ENCODE peak calls at places on chromosomes 2 and 18, in four cellular contexts. One of them, this sample, is unnamed.

GRCh38 chr2:203804070-203804469 is 63.5 kb upstream of the CTLA4 start:
- DNase-seq in H54: peak
- DNase-seq in heart left ventricle: no peak
- DNase-seq in testis: no peak
- DNase-seq in this sample: no peak

GRCh38 chr2:107545066-107545465 is 281.6 kb upstream of the RGPD4 start:
- DNase-seq in H54: no peak
- DNase-seq in heart left ventricle: no peak
- DNase-seq in testis: no peak
- DNase-seq in this sample: no peak

GRCh38 chr2:128765822-128766221 is 447.2 kb upstream of the HS6ST1 start:
- DNase-seq in H54: no peak
- DNase-seq in heart left ventricle: no peak
- DNase-seq in testis: no peak
- DNase-seq in this sample: no peak

GRCh38 chr2:21891191-21891590 is 767.4 kb downstream of the TDRD15 start:
- DNase-seq in H54: no peak
- DNase-seq in heart left ventricle: no peak
- DNase-seq in testis: peak
- DNase-seq in this sample: no peak

GRCh38 chr18:39421319-39421718 is 1855.7 kb upstream of the CELF4 start:
- DNase-seq in H54: no peak
- DNase-seq in heart left ventricle: no peak
- DNase-seq in testis: no peak
- DNase-seq in this sample: no peak

GRCh38 chr2:158488442-158489216 is 31.9 kb downstream of the PKP4 start:
- DNase-seq in H54: no peak
- DNase-seq in heart left ventricle: no peak
- DNase-seq in testis: no peak
- DNase-seq in this sample: no peak

GRCh38 chr2:25480561-25480960 is 138.8 kb upstream of the DNMT3A start:
- DNase-seq in H54: no peak
- DNase-seq in heart left ventricle: no peak
- DNase-seq in testis: no peak
- DNase-seq in this sample: no peak

GRCh38 chr2:220001693-220002260 is 374.3 kb downstream of the SLC4A3 start:
- DNase-seq in H54: no peak
- DNase-seq in heart left ventricle: no peak
- DNase-seq in testis: no peak
- DNase-seq in this sample: no peak

GRCh38 chr2:219378167-219378851 is 9.4 kb downstream of the DNPEP start:
- DNase-seq in H54: no peak
- DNase-seq in heart left ventricle: no peak
- DNase-seq in testis: no peak
- DNase-seq in this sample: no peak

GRCh38 chr2:10917927-10918326 is 6.2 kb downstream of the KCNF1 start:
- DNase-seq in H54: no peak
- DNase-seq in heart left ventricle: no peak
- DNase-seq in testis: no peak
- DNase-seq in this sample: no peak

GRCh38 chr18:13003466-13003896 is 12.3 kb downstream of the CEP192 start:
- DNase-seq in H54: peak
- DNase-seq in heart left ventricle: peak
- DNase-seq in testis: peak
- DNase-seq in this sample: peak

GRCh38 chr2:52340185-52340584 is 1308.3 kb upstream of the NRXN1 start:
- DNase-seq in H54: no peak
- DNase-seq in heart left ventricle: no peak
- DNase-seq in testis: no peak
- DNase-seq in this sample: no peak

GRCh38 chr2:218734190-218734975 is 23.7 kb downstream of the TTLL4 start:
- DNase-seq in H54: no peak
- DNase-seq in heart left ventricle: no peak
- DNase-seq in testis: no peak
- DNase-seq in this sample: no peak

GRCh38 chr2:25041307-25041927 is 459 bp upstream of the EFR3B start:
- DNase-seq in H54: peak
- DNase-seq in heart left ventricle: peak
- DNase-seq in testis: peak
- DNase-seq in this sample: peak

GRCh38 chr2:66013456-66013855 is 421.5 kb upstream of the MEIS1 start:
- DNase-seq in H54: no peak
- DNase-seq in heart left ventricle: no peak
- DNase-seq in testis: no peak
- DNase-seq in this sample: peak

GRCh38 chr18:31268985-31269406 is 49.0 kb upstream of the DSG1 start:
- DNase-seq in H54: no peak
- DNase-seq in heart left ventricle: no peak
- DNase-seq in testis: no peak
- DNase-seq in this sample: no peak

GRCh38 chr2:158457092-158457825 is 507 bp downstream of the PKP4 start:
- DNase-seq in H54: peak
- DNase-seq in heart left ventricle: peak
- DNase-seq in testis: peak
- DNase-seq in this sample: peak

GRCh38 chr2:36408198-36408703 is 52.7 kb downstream of the CRIM1 start:
- DNase-seq in H54: no peak
- DNase-seq in heart left ventricle: peak
- DNase-seq in testis: no peak
- DNase-seq in this sample: no peak

GRCh38 chr2:172288603-172289002 is 138.8 kb upstream of the ITGA6 start:
- DNase-seq in H54: peak
- DNase-seq in heart left ventricle: no peak
- DNase-seq in testis: no peak
- DNase-seq in this sample: no peak

GRCh38 chr2:190950566-190950991 is 63.4 kb downstream of the STAT1 start:
- DNase-seq in H54: no peak
- DNase-seq in heart left ventricle: no peak
- DNase-seq in testis: no peak
- DNase-seq in this sample: no peak

GRCh38 chr18:35597758-35598157 is 16.2 kb downstream of the GALNT1 start:
- DNase-seq in H54: no peak
- DNase-seq in heart left ventricle: no peak
- DNase-seq in testis: no peak
- DNase-seq in this sample: no peak

GRCh38 chr18:36427369-36427768 is 129.9 kb downstream of the FHOD3 start:
- DNase-seq in H54: no peak
- DNase-seq in heart left ventricle: no peak
- DNase-seq in testis: no peak
- DNase-seq in this sample: no peak

GRCh38 chr2:20351555-20352229 is 1.0 kb upstream of the PUM2 start:
- DNase-seq in H54: no peak
- DNase-seq in heart left ventricle: no peak
- DNase-seq in testis: no peak
- DNase-seq in this sample: peak

GRCh38 chr2:53801547-53801946 is 14.7 kb downstream of the ERLEC1 start:
- DNase-seq in H54: no peak
- DNase-seq in heart left ventricle: no peak
- DNase-seq in testis: no peak
- DNase-seq in this sample: no peak

GRCh38 chr2:25310965-25311865 is 30.5 kb downstream of the DNMT3A start:
- DNase-seq in H54: no peak
- DNase-seq in heart left ventricle: peak
- DNase-seq in testis: no peak
- DNase-seq in this sample: peak

GRCh38 chr2:226888378-226888915 is 52.6 kb downstream of the RHBDD1 start:
- DNase-seq in H54: no peak
- DNase-seq in heart left ventricle: no peak
- DNase-seq in testis: no peak
- DNase-seq in this sample: no peak

GRCh38 chr18:60895181-60895580 is 438.0 kb upstream of the CDH20 start:
- DNase-seq in H54: no peak
- DNase-seq in heart left ventricle: no peak
- DNase-seq in testis: no peak
- DNase-seq in this sample: no peak

GRCh38 chr2:189298481-189298880 is 118.9 kb upstream of the COL5A2 start:
- DNase-seq in H54: no peak
- DNase-seq in heart left ventricle: no peak
- DNase-seq in testis: no peak
- DNase-seq in this sample: no peak

GRCh38 chr2:190318931-190319556 is 582 bp downstream of the HIBCH start:
- DNase-seq in H54: no peak
- DNase-seq in heart left ventricle: no peak
- DNase-seq in testis: peak
- DNase-seq in this sample: peak

GRCh38 chr2:172200495-172201085 is 97.9 kb upstream of the DLX2 start:
- DNase-seq in H54: no peak
- DNase-seq in heart left ventricle: no peak
- DNase-seq in testis: peak
- DNase-seq in this sample: peak

GRCh38 chr18:42446195-42446594 is 491.2 kb downstream of the PIK3C3 start:
- DNase-seq in H54: no peak
- DNase-seq in heart left ventricle: no peak
- DNase-seq in testis: no peak
- DNase-seq in this sample: no peak

GRCh38 chr2:234865040-234865439 is 86.8 kb upstream of the SH3BP4 start:
- DNase-seq in H54: no peak
- DNase-seq in heart left ventricle: no peak
- DNase-seq in testis: no peak
- DNase-seq in this sample: no peak

GRCh38 chr18:46346896-46347630 is 242.9 kb downstream of the HAUS1 start:
- DNase-seq in H54: no peak
- DNase-seq in heart left ventricle: no peak
- DNase-seq in testis: no peak
- DNase-seq in this sample: no peak

GRCh38 chr2:231133365-231134114 is 8.7 kb upstream of the HTR2B start:
- DNase-seq in H54: no peak
- DNase-seq in heart left ventricle: no peak
- DNase-seq in testis: no peak
- DNase-seq in this sample: no peak

GRCh38 chr2:3128786-3129185 is 248.8 kb downstream of the EIPR1 start:
- DNase-seq in H54: no peak
- DNase-seq in heart left ventricle: no peak
- DNase-seq in testis: no peak
- DNase-seq in this sample: no peak

GRCh38 chr2:10473121-10473756 is 25.1 kb upstream of the ODC1 start:
- DNase-seq in H54: no peak
- DNase-seq in heart left ventricle: no peak
- DNase-seq in testis: no peak
- DNase-seq in this sample: no peak

GRCh38 chr2:109172556-109173105 is 43.6 kb downstream of the SH3RF3 start:
- DNase-seq in H54: no peak
- DNase-seq in heart left ventricle: no peak
- DNase-seq in testis: no peak
- DNase-seq in this sample: no peak

GRCh38 chr2:109174626-109175349 is 45.8 kb downstream of the SH3RF3 start:
- DNase-seq in H54: no peak
- DNase-seq in heart left ventricle: no peak
- DNase-seq in testis: no peak
- DNase-seq in this sample: no peak

GRCh38 chr2:109175350-109175678 is 46.3 kb downstream of the SH3RF3 start:
- DNase-seq in H54: no peak
- DNase-seq in heart left ventricle: no peak
- DNase-seq in testis: no peak
- DNase-seq in this sample: no peak

GRCh38 chr2:109174214-109174613 is 45.2 kb downstream of the SH3RF3 start:
- DNase-seq in H54: no peak
- DNase-seq in heart left ventricle: no peak
- DNase-seq in testis: no peak
- DNase-seq in this sample: no peak

DNA sequence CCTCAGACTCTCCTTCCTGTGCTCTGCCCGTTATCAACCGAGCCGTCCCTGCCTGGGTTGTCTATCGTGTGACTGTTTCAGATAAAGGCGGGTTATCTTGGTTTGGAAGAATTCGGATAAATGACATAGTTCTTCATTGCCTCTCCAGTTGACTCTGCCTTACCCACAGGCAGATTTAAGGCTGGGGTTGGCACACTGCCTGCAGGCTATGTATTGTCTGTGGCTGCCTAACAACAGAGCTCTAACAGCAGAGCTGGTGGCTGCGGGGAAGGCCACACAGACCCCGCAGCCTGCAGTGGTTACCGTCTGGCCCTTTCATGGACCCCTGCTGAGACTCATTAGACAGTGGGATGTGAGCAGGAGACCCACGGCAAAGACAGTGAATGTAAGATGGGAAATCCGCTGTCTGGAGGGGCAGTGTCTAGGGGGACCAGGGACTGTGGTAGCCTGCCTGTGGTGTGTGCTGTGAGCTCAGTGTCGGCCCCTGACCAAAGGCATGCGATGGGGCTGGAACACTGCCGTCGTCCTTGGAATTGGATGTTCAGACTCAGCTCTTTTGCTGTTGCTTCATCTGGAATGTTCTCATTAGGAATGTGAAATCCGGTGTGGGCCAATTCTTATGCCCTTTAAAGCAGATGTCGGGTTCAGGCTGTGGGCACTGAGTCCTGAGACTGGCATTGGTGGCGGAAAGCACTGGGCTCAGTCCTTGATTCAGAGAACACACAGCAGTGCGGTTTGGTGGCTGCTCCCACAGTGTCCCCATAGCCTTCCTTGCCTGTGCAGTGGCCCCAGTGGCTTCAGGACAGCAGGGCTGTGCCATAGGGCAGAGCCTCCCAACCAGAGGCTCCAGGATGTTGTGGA is 44.5 kb downstream of the SH3RF3 start:
- DNase-seq in H54: no peak
- DNase-seq in heart left ventricle: peak
- DNase-seq in testis: peak
- DNase-seq in this sample: peak
- TF ChIP-seq POLR2A in H54: no peak
- TF ChIP-seq POLR2A in heart left ventricle: no peak
- TF ChIP-seq POLR2A in testis: no peak
- TF ChIP-seq POLR2A in this sample: no peak

GRCh38 chr2:152573168-152573567 is 144.1 kb downstream of the PRPF40A start:
- DNase-seq in H54: no peak
- DNase-seq in heart left ventricle: no peak
- DNase-seq in testis: peak
- DNase-seq in this sample: peak
- TF ChIP-seq POLR2A in H54: no peak
- TF ChIP-seq POLR2A in heart left ventricle: no peak
- TF ChIP-seq POLR2A in testis: no peak
- TF ChIP-seq POLR2A in this sample: peak

DNA sequence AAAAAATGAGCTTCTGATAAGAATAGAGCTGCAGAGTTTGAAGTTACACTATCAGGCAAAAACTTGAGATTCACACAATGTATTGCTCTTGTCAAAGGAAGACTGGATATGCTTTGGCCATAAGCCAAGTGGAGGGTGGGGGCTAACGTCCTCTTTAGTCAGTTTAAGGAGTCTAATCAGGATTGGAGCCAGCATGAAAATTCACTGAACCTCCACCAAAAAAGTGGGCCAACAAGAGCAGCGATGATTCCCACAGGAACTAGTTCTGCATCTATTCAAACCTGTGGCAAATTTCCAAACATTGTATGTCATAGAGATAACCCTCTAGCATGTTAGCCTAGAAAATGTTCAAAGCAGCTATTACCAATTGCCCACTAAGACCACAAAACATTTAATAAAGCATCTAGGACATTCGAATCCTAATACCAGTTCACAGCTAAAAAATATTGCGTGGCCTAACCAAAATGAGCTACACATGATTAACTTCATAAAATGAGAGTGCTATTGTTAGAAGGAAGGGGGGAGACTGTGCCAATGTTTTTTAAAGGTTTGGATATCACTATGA is 43.5 kb upstream of the TMEM247 start:
- DNase-seq in H54: no peak
- DNase-seq in heart left ventricle: peak
- DNase-seq in testis: no peak
- DNase-seq in this sample: no peak
- TF ChIP-seq POLR2A in H54: no peak
- TF ChIP-seq POLR2A in heart left ventricle: no peak
- TF ChIP-seq POLR2A in testis: no peak
- TF ChIP-seq POLR2A in this sample: no peak

GRCh38 chr18:74520096-74520833 is 14.0 kb upstream of the CNDP1 start:
- DNase-seq in H54: no peak
- DNase-seq in heart left ventricle: no peak
- DNase-seq in testis: no peak
- DNase-seq in this sample: no peak
- TF ChIP-seq POLR2A in H54: no peak
- TF ChIP-seq POLR2A in heart left ventricle: no peak
- TF ChIP-seq POLR2A in testis: no peak
- TF ChIP-seq POLR2A in this sample: no peak

This sample was measured in erythroblast.